ENCODE peak calls at places on chromosome 2, in four cellular contexts. Y is HCT116, F is K562, S is H1. Q is an unnamed sample. For H3K4me1, the result is how much of the 10 kb centered on the place peaks cover.

GRCh38 chr2:178142274-178143065 is 30.2 kb downstream of the RBM45 start:
- DNase-seq in S (no peak), F (no peak), Y (no peak), Q (no peak)

GRCh38 chr2:160294339-160294803 is 94.3 kb upstream of the ITGB6 start:
- DNase-seq in S (no peak), F (no peak), Y (no peak), Q (no peak)

GRCh38 chr2:224982910-224983688 is 59.2 kb downstream of the DOCK10 start:
- DNase-seq in Y (no peak), S (no peak), F (no peak), Q (no peak)

GRCh38 chr2:162629499-162629898 is 209.1 kb downstream of the KCNH7 start:
- DNase-seq in F (no peak), S (no peak), Y (no peak), Q (no peak)

GRCh38 chr2:32925976-32926707 is 20.6 kb upstream of the LTBP1 start:
- DNase-seq in Y (no peak), S (no peak), F (no peak), Q (no peak)

GRCh38 chr2:140351692-140352091 is 1571.5 kb upstream of the NXPH2 start:
- DNase-seq in Y (no peak), S (no peak), F (no peak), Q (no peak)

GRCh38 chr2:177161741-177162440 is 50.7 kb upstream of the HNRNPA3 start:
- DNase-seq in Y (no peak), F (peak), S (no peak), Q (peak)

GRCh38 chr2:8481463-8482009 is 200.3 kb upstream of the ID2 start:
- DNase-seq in S (no peak), F (no peak), Y (no peak), Q (peak)

GRCh38 chr2:29053680-29054400 is 20.5 kb downstream of the PCARE start:
- DNase-seq in Y (peak), F (no peak), S (no peak), Q (no peak)

GRCh38 chr2:172409042-172409441 is 18.3 kb upstream of the ITGA6 start:
- DNase-seq in Y (no peak), F (no peak), S (no peak), Q (no peak)

GRCh38 chr2:23663730-23664005 is 263.3 kb downstream of the ATAD2B start:
- DNase-seq in S (no peak), Y (no peak), F (no peak), Q (no peak)

GRCh38 chr2:86239745-86240144 is 40.5 kb downstream of the MRPL35 start:
- DNase-seq in Y (no peak), S (no peak), F (no peak), Q (no peak)

GRCh38 chr2:144517825-144518699 is 1.9 kb downstream of the ZEB2 start:
- DNase-seq in S (no peak), F (peak), Y (no peak), Q (no peak)

GRCh38 chr2:230913812-230914211 is 11.2 kb downstream of the GPR55 start:
- DNase-seq in Y (no peak), F (no peak), S (no peak), Q (no peak)

GRCh38 chr2:42077343-42077742 is 29.5 kb downstream of the PKDCC start:
- DNase-seq in F (no peak), S (no peak), Y (no peak), Q (no peak)

GRCh38 chr2:60512641-60513040 is 40.8 kb downstream of the BCL11A start:
- DNase-seq in S (no peak), Y (no peak), F (no peak), Q (no peak)

GRCh38 chr2:60513996-60514395 is 39.5 kb downstream of the BCL11A start:
- DNase-seq in S (peak), Y (no peak), F (no peak), Q (no peak)

GRCh38 chr2:60514886-60515407 is 38.5 kb downstream of the BCL11A start:
- DNase-seq in S (peak), Y (no peak), F (no peak), Q (no peak)

GRCh38 chr2:60512063-60512622 is 41.3 kb downstream of the BCL11A start:
- DNase-seq in F (no peak), S (no peak), Y (no peak), Q (no peak)

GRCh38 chr2:60513191-60513590 is 40.3 kb downstream of the BCL11A start:
- DNase-seq in Y (no peak), F (no peak), S (no peak), Q (no peak)
- H3K4me1 ChIP-seq in Y (under half), F (under half), S (under half), Q (under half)

GRCh38 chr2:98385050-98385699 is 38.9 kb downstream of the CNGA3 start:
- DNase-seq in S (peak), Y (peak), F (peak), Q (peak)
- TF ChIP-seq EZH2 in S (no peak), Y (no peak), F (no peak), Q (no peak)

DNA sequence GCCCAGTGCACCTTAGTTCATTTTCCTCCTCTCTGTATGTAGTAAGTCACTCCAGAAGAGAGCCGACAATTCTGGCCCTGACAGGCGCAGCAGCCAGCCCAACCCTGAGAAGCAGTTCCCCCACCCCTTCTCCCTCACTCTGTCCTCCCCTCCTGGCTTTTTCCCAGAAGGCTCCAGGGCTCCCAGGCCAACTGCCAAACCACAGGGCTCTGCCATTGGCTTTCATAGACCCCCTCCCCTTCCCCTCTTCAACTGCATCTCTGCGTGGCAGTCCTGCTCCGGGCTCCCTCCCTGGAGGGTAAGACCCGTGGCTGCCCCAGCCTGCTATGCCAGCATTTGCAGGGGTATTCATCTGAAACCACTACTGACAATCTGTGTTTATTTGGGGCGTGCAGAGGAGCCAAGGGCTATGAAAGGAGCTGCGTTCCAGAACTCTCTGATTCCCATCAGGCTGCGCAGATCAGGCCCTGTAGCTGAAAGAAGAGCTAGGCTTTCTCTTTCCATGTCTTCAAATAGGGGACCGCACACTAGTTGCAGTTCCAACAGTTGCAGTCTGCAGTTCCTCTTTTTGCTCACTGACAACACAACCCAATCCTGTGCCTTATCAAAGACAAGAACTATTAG is 388.6 kb upstream of the TNP1 start:
- DNase-seq in Y (no peak), F (peak), S (peak), Q (no peak)
- H3K4me1 ChIP-seq in Y (under half), F (under half), S (under half), Q (under half)

DNA sequence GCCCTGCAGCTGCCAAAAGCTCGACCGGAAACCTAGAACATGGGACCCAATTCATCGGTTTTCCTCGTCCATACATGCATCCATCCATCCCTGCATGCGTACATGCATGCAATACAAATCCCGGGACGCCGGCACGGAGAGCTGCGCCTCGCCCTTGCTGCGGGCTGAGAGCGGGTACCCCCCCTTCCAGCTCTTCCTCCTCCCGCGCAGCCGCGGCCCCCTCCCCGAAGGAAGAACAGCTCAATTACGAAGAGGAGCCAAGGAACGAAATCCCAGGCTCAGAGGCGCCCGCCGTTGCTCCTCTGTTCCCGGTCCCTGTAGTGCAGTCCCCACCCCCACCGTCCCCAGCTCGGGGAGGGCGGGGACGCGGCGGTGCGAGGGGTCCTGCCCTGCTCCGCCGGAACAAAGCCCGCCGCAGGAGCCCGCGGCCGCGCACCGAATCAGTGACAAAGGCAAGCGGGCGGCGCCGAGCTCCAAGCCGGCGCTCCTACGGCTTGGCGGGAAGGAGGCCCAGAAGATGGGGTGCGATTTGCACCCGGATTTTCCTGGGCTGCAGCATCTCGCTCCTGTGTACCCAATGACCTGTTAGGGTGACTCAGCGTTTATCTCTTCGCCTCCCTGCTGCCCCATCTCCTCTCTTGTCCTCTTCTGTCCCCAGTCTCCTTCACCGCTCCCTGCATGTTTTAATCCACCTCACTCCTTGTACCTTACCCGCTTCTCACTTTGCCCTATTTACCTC is 8.9 kb upstream of the POU3F3 start:
- DNase-seq in Y (no peak), F (peak), S (peak), Q (no peak)
- TF ChIP-seq EZH2 in Y (no peak), F (no peak), S (peak), Q (no peak)

GRCh38 chr2:11750917-11751316 is 4.5 kb downstream of the LPIN1 start:
- DNase-seq in F (peak), S (no peak), Y (no peak), Q (peak)

GRCh38 chr2:11749646-11750349 is 3.4 kb downstream of the LPIN1 start:
- DNase-seq in S (no peak), F (no peak), Y (no peak), Q (peak)

GRCh38 chr2:11748018-11748860 is 1.8 kb downstream of the LPIN1 start:
- DNase-seq in Y (no peak), S (no peak), F (peak), Q (peak)

GRCh38 chr2:11748861-11749645 is 2.6 kb downstream of the LPIN1 start:
- DNase-seq in S (no peak), F (no peak), Y (no peak), Q (peak)

DNA sequence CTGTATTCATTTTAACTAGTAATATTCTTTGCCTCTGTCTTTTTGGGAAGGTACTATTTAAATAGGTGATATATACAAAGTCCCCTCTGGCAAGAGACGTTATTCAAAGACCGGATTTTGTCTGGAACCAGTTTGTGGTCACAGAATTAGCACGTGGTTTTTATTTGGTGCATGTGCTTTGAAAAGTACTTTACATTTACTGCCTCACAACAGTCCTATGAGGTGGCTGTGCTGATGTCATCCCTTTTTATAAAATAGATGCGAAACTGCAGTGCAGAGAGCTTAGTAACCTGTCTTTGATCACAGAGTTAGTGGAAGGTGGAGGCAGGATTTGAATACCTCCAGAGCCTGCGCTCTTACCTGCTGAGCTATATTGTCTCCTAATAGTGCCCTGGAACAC is 4.0 kb downstream of the LPIN1 start:
- DNase-seq in Y (no peak), S (no peak), F (no peak), Q (peak)
- H3K4me1 ChIP-seq in Y (half or more), S (under half), F (half or more), Q (half or more)